ENCODE peak calls at places on chromosomes 2 and 18, in nine cellular contexts. V, E, O, S, P, Q, F, A and L are unnamed samples.
A peak's percentile ranks its signal among the peaks of the same experiment; 100 is the strongest.

GRCh38 chr18:13191779-13192178 is 26.8 kb upstream of the LDLRAD4 start:
- DNase-seq in V (no peak), E (no peak), O (no peak), S (no peak), P (no peak), Q (no peak), F (no peak), A (no peak), L (no peak)

GRCh38 chr18:657311-657997 is at the start of gene TYMS:
- DNase-seq in V (peak; percentile 51), E (peak; percentile 62), O (peak; percentile 82), S (peak; percentile 44), P (peak; percentile 64), Q (peak; percentile 76), F (peak; percentile 86), A (peak; percentile 63), L (peak; percentile 83)

GRCh38 chr2:3683748-3684454 is 19.5 kb upstream of the DCDC2C start:
- DNase-seq in V (peak; percentile 61), E (no peak), O (no peak), S (peak; percentile 14), P (peak; percentile 8), Q (no peak), F (no peak), A (no peak), L (no peak)

GRCh38 chr2:44897406-44897805 is 44.1 kb upstream of the SIX3 start:
- DNase-seq in V (no peak), E (no peak), O (no peak), S (no peak), P (no peak), Q (no peak), F (no peak), A (no peak), L (no peak)

GRCh38 chr2:101770672-101771071 is 73.2 kb downstream of the MAP4K4 start:
- DNase-seq in V (peak; percentile 62), E (no peak), O (peak; percentile 68), S (peak; percentile 48), P (peak; percentile 63), Q (no peak), F (peak; percentile 69), A (peak; percentile 62), L (peak; percentile 55)

GRCh38 chr2:95728878-95729511 is 137.2 kb downstream of the TRIM43 start:
- DNase-seq in V (peak; percentile 89), E (peak; percentile 53), O (peak; percentile 44), S (peak; percentile 93), P (peak; percentile 91), Q (peak; percentile 52), F (no peak), A (peak; percentile 86), L (peak; percentile 82)

GRCh38 chr2:215870088-215870490 is 143.3 kb downstream of the MREG start:
- DNase-seq in V (peak; percentile 72), E (no peak), O (no peak), S (peak; percentile 90), P (peak; percentile 86), Q (no peak), F (no peak), A (peak; percentile 26), L (peak; percentile 38)

GRCh38 chr2:111930875-111931274 is 32.5 kb downstream of the MERTK start:
- DNase-seq in V (peak; percentile 65), E (no peak), O (no peak), S (peak; percentile 56), P (peak; percentile 80), Q (no peak), F (no peak), A (no peak), L (peak; percentile 71)

GRCh38 chr2:109347626-109348025 is 218.6 kb downstream of the SH3RF3 start:
- DNase-seq in V (no peak), E (no peak), O (no peak), S (no peak), P (no peak), Q (no peak), F (no peak), A (no peak), L (no peak)

GRCh38 chr2:109348190-109348589 is 219.2 kb downstream of the SH3RF3 start:
- DNase-seq in V (no peak), E (no peak), O (no peak), S (no peak), P (no peak), Q (no peak), F (no peak), A (no peak), L (no peak)

GRCh38 chr2:109349555-109350430 is 220.8 kb downstream of the SH3RF3 start:
- DNase-seq in V (no peak), E (no peak), O (no peak), S (no peak), P (no peak), Q (no peak), F (no peak), A (no peak), L (no peak)

GRCh38 chr2:109350526-109350925 is 221.5 kb downstream of the SH3RF3 start:
- DNase-seq in V (no peak), E (no peak), O (no peak), S (no peak), P (peak; percentile 24), Q (no peak), F (no peak), A (no peak), L (no peak)

DNA sequence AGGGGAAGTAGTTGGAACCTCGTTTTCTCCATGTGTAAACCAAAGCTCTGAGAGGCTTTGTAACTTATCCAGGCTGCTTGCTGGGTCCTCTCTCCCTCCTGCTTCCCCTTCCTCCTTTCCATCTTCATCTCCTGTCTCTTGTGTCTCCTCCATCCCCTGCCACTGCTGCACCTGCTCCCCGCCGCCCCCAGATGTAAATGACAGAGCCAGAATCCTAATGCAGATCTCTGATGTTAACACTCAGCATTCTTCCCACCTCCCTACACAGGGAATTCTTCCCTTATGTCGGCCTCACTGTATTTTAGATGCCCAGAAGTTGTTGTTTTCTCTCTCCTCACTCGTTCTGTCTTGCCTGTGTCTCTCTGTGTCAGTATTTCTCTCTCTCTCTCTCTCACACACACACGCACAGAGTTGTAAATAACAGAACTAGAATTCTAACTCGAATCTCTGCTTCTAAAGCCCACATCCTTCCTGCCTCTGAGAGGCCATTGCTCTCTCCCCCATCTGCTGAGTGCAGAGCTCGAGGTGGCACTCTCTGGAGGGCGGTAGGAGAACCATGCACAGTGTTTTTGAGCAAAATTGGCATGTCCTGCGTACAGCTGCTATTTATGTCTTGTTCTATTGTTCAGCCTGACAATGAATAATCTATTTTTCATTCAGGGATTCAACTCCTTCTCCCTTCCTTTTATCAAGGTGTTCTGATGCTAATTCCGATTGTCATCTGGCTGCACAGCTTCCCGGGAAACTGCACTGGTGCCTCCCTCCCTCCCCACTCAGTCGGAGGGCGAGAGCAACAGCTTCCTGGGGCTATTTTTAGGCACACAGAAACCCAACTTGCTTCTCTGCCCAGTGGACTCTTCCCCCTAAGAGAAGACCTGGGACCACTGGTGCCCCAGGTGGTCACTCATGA is 219.9 kb downstream of the SH3RF3 start:
- DNase-seq in V (no peak), E (no peak), O (no peak), S (no peak), P (no peak), Q (no peak), F (no peak), A (no peak), L (no peak)
- H2AFZ ChIP-seq in V (no peak overlapping the region), E (peak overlapping the region; percentile 42), O (no peak overlapping the region), S (no peak overlapping the region), P (no peak overlapping the region), Q (no peak overlapping the region), F (peak overlapping the region; percentile 48), A (no peak overlapping the region), L (no peak overlapping the region)

DNA sequence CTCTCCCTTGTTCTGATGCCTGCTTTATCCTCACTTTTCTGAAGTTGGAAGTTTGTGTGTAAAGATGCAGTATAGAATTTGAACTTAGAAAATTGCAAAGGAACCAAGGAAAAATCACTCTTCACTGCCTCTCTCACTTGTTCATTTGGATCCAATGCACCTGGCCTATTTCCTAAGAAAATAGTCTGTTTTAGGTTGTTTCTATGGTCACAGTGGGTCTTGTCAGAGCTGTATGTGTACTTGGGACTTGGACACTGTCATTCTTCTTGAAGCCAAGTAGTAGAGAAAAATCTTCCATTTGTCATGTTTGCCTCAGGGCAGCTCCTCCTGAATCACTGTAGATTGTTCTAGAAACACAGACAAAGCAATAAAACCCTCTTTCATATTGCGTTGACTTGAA is 80.3 kb upstream of the SESTD1 start:
- DNase-seq in V (no peak), E (no peak), O (no peak), S (no peak), P (peak; percentile 36), Q (no peak), F (no peak), A (no peak), L (no peak)
- H2AFZ ChIP-seq in V (no peak overlapping the region), E (peak overlapping the region; percentile 73), O (no peak overlapping the region), S (peak overlapping the region; percentile 23), P (peak overlapping the region; percentile 78), Q (no peak overlapping the region), F (peak overlapping the region; percentile 75), A (peak overlapping the region; percentile 69), L (peak overlapping the region; percentile 75)

GRCh38 chr18:37238271-37238670 is 327.3 kb downstream of the CELF4 start:
- DNase-seq in V (no peak), E (no peak), O (no peak), S (no peak), P (no peak), Q (no peak), F (no peak), A (no peak), L (no peak)

GRCh38 chr18:37243756-37244155 is 321.8 kb downstream of the CELF4 start:
- DNase-seq in V (no peak), E (no peak), O (no peak), S (no peak), P (no peak), Q (no peak), F (peak; percentile 67), A (no peak), L (no peak)

GRCh38 chr18:37244618-37245017 is 321.0 kb downstream of the CELF4 start:
- DNase-seq in V (no peak), E (no peak), O (no peak), S (no peak), P (no peak), Q (no peak), F (no peak), A (no peak), L (no peak)

GRCh38 chr18:37246779-37247340 is 318.7 kb downstream of the CELF4 start:
- DNase-seq in V (no peak), E (no peak), O (no peak), S (no peak), P (no peak), Q (no peak), F (no peak), A (no peak), L (no peak)

GRCh38 chr18:37242091-37242490 is 323.5 kb downstream of the CELF4 start:
- DNase-seq in V (no peak), E (no peak), O (no peak), S (no peak), P (no peak), Q (no peak), F (no peak), A (no peak), L (no peak)
- H2AFZ ChIP-seq in V (peak overlapping the region; percentile 29), E (no peak overlapping the region), O (no peak overlapping the region), S (no peak overlapping the region), P (no peak overlapping the region), Q (no peak overlapping the region), F (no peak overlapping the region), A (no peak overlapping the region), L (no peak overlapping the region)

DNA sequence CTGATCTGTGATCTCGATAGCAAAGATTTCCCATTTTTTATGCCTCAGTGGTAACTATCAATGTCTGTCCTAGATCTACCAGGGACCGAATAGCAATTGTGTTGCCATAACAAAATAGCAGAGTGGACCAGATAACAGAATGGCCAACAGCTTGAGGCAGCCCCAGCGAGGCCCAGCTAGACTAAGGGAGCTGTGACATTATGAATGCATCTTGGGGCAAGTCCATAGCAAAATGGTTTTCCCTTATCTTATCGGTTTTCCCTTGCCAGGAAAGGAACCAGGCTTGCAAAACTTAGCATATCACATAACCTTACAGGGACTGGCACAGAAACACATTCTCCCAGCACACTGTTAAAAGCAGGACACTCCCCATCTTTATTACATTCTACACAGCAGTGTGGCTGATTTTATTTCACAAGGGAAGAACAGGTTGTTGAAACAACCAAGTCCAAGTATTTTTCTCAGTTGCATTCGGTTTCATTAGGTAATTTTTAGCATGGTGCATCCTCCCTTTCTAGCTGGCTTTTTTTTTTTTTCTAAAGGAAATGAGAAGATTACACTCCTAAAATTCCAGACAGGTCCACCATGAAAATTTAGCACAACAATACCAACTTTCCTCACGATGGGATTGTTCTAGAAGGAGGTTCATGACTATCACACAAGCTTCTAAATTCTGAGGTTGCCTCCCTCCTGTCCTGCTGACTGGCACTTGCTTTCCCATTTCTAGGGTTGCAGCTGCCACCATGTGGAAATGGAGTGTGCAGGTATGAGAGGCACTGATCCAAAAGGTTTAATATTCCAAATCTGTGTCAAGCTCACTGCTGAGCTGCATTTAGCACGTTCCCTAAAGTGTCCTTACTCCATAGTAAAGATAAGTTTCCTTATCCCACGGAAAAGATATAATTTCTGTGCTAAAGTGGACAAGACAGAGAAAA is 97.0 kb upstream of the SLC35G4 start:
- DNase-seq in V (no peak), E (no peak), O (peak; percentile 54), S (peak; percentile 27), P (peak; percentile 41), Q (no peak), F (peak; percentile 9), A (no peak), L (no peak)
- H2AFZ ChIP-seq in V (no peak overlapping the region), E (no peak overlapping the region), O (peak overlapping the region; percentile 82), S (no peak overlapping the region), P (no peak overlapping the region), Q (no peak overlapping the region), F (no peak overlapping the region), A (no peak overlapping the region), L (no peak overlapping the region)